ENCODE peak calls at places on chromosomes 16 and 17, in eight cellular contexts. E, G, C, I, P, M, Z and D are unnamed samples.

GRCh38 chr17:49676276-49676868 is 1.5 kb downstream of the SPOP start:
- DNase-seq in E (peak), G (no peak), C (no peak), I (peak), P (no peak), M (peak), Z (no peak), D (peak)

GRCh38 chr16:546909-547770 is 13.1 kb upstream of the PRR35 start:
- DNase-seq in E (peak), G (peak), C (no peak), I (peak), P (peak), M (peak), Z (peak), D (no peak)

GRCh38 chr16:57892447-57893096 is 78.4 kb downstream of the CNGB1 start:
- DNase-seq in E (no peak), G (no peak), C (peak), I (peak), P (no peak), M (no peak), Z (peak), D (no peak)

GRCh38 chr16:265711-266110 is 10.0 kb downstream of the RGS11 start:
- DNase-seq in E (no peak), G (no peak), C (peak), I (no peak), P (no peak), M (no peak), Z (no peak), D (no peak)

GRCh38 chr17:80755650-80756405 is 211.2 kb downstream of the RPTOR start:
- DNase-seq in E (no peak), G (no peak), C (no peak), I (no peak), P (no peak), M (no peak), Z (no peak), D (no peak)

GRCh38 chr17:82012482-82013295 is 10.0 kb downstream of the CENPX start:
- DNase-seq in E (no peak), G (no peak), C (no peak), I (no peak), P (no peak), M (no peak), Z (no peak), D (no peak)

GRCh38 chr16:379183-379960 is 2.4 kb downstream of the PGAP6 start:
- DNase-seq in E (no peak), G (no peak), C (no peak), I (no peak), P (no peak), M (no peak), Z (peak), D (no peak)

GRCh38 chr16:52068447-52069074 is 478.4 kb downstream of the TOX3 start:
- DNase-seq in E (no peak), G (peak), C (peak), I (peak), P (no peak), M (peak), Z (peak), D (no peak)

GRCh38 chr17:82006468-82007227 is 16.0 kb downstream of the CENPX start:
- DNase-seq in E (no peak), G (no peak), C (peak), I (peak), P (no peak), M (peak), Z (no peak), D (no peak)

GRCh38 chr16:23214796-23215195 is 32.3 kb downstream of the SCNN1G start:
- DNase-seq in E (no peak), G (no peak), C (no peak), I (no peak), P (no peak), M (no peak), Z (no peak), D (no peak)

GRCh38 chr17:81512984-81513668 is 527 bp upstream of the ACTG1 start:
- DNase-seq in E (peak), G (peak), C (peak), I (peak), P (peak), M (peak), Z (peak), D (no peak)

GRCh38 chr17:35627417-35627816 is 40.3 kb downstream of the AP2B1 start:
- DNase-seq in E (no peak), G (no peak), C (peak), I (no peak), P (no peak), M (no peak), Z (no peak), D (no peak)

GRCh38 chr17:63040816-63041215 is 74.8 kb downstream of the TANC2 start:
- DNase-seq in E (no peak), G (no peak), C (no peak), I (no peak), P (no peak), M (no peak), Z (no peak), D (no peak)

GRCh38 chr17:64309710-64310109 is 46.6 kb upstream of the TEX2 start:
- DNase-seq in E (no peak), G (no peak), C (no peak), I (no peak), P (no peak), M (no peak), Z (no peak), D (no peak)

GRCh38 chr16:58013201-58013956 is 12.2 kb downstream of the USB1 start:
- DNase-seq in E (no peak), G (no peak), C (no peak), I (no peak), P (no peak), M (no peak), Z (no peak), D (no peak)

GRCh38 chr17:21061971-21062526 is 19.2 kb upstream of the USP22 start:
- DNase-seq in E (peak), G (no peak), C (no peak), I (no peak), P (no peak), M (no peak), Z (no peak), D (peak)

GRCh38 chr17:17096438-17097178 is 54.4 kb downstream of the MPRIP start:
- DNase-seq in E (no peak), G (no peak), C (no peak), I (peak), P (no peak), M (peak), Z (no peak), D (no peak)

GRCh38 chr16:84726670-84727467 is 27.1 kb downstream of the USP10 start:
- DNase-seq in E (peak), G (no peak), C (no peak), I (no peak), P (no peak), M (no peak), Z (peak), D (peak)

GRCh38 chr16:5841934-5842333 is 744.3 kb upstream of the EEF2KMT start:
- DNase-seq in E (no peak), G (no peak), C (peak), I (no peak), P (no peak), M (no peak), Z (no peak), D (no peak)

GRCh38 chr17:40437095-40437732 is 6.0 kb upstream of the IGFBP4 start:
- DNase-seq in E (no peak), G (no peak), C (no peak), I (peak), P (no peak), M (peak), Z (peak), D (no peak)

GRCh38 chr17:71505200-71505599 is 615.6 kb upstream of the SOX9 start:
- DNase-seq in E (no peak), G (no peak), C (no peak), I (no peak), P (no peak), M (peak), Z (no peak), D (no peak)

GRCh38 chr17:1643293-1643998 is 2.1 kb downstream of the SCARF1 start:
- DNase-seq in E (peak), G (no peak), C (peak), I (no peak), P (peak), M (no peak), Z (peak), D (peak)

GRCh38 chr16:11089504-11090124 is 145.2 kb downstream of the CLEC16A start:
- DNase-seq in E (peak), G (no peak), C (no peak), I (peak), P (no peak), M (peak), Z (peak), D (no peak)

GRCh38 chr16:53732296-53732929 is 28.5 kb downstream of the FTO start:
- DNase-seq in E (no peak), G (no peak), C (peak), I (no peak), P (no peak), M (peak), Z (no peak), D (no peak)

GRCh38 chr17:13597723-13598347 is 3.9 kb downstream of the HS3ST3A1 start:
- DNase-seq in E (no peak), G (peak), C (peak), I (peak), P (peak), M (peak), Z (no peak), D (peak)

GRCh38 chr17:44792276-44792675 is 33.5 kb downstream of the ADAM11 start:
- DNase-seq in E (no peak), G (no peak), C (peak), I (no peak), P (no peak), M (peak), Z (no peak), D (no peak)

GRCh38 chr17:79038545-79039135 is 14.7 kb downstream of the C1QTNF1 start:
- DNase-seq in E (no peak), G (no peak), C (peak), I (peak), P (no peak), M (peak), Z (peak), D (peak)

GRCh38 chr17:77131919-77132318 is 8.8 kb upstream of the SEC14L1 start:
- DNase-seq in E (no peak), G (no peak), C (peak), I (peak), P (no peak), M (peak), Z (no peak), D (no peak)

GRCh38 chr17:53516643-53517042 is 306.1 kb upstream of the KIF2B start:
- DNase-seq in E (no peak), G (no peak), C (peak), I (peak), P (no peak), M (no peak), Z (no peak), D (no peak)
- TF ChIP-seq CTCF in E (no peak), G (peak), C (peak), I (no peak), P (no peak), M (no peak), Z (no peak), D (no peak)

GRCh38 chr17:38868968-38869646 is 751 bp upstream of the LASP1 start:
- DNase-seq in E (peak), G (peak), C (peak), I (peak), P (peak), M (peak), Z (peak), D (peak)
- TF ChIP-seq CTCF in E (no peak), G (no peak), C (peak), I (peak), P (no peak), M (peak), Z (no peak), D (peak)

DNA sequence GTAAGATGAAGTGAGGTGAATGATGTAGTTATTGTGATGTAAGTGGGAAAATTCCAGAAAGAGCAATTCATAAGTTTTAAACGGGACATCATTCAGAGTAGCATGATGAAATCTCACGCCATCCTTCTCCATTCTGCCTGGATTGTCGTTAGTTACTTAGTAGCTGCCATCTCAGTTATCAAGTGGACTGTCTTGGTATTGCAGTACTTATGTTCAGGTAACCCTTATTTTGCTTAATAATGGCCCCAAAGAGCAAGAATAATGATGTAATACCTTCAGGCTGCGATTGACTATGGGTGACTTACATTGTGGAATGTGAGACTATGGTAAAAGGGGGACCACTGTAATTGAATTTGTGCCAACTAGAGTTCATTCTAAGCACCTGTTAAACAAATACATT is 234.1 kb upstream of the TOM1L1 start:
- DNase-seq in E (no peak), G (no peak), C (no peak), I (no peak), P (no peak), M (no peak), Z (no peak), D (no peak)
- TF ChIP-seq CTCF in E (no peak), G (no peak), C (no peak), I (no peak), P (no peak), M (no peak), Z (no peak), D (no peak)

GRCh38 chr17:29589524-29590260 is at the start of gene GIT1:
- DNase-seq in E (peak), G (peak), C (peak), I (peak), P (peak), M (peak), Z (peak), D (peak)
- TF ChIP-seq CTCF in E (no peak), G (no peak), C (no peak), I (no peak), P (no peak), M (peak), Z (no peak), D (no peak)

DNA sequence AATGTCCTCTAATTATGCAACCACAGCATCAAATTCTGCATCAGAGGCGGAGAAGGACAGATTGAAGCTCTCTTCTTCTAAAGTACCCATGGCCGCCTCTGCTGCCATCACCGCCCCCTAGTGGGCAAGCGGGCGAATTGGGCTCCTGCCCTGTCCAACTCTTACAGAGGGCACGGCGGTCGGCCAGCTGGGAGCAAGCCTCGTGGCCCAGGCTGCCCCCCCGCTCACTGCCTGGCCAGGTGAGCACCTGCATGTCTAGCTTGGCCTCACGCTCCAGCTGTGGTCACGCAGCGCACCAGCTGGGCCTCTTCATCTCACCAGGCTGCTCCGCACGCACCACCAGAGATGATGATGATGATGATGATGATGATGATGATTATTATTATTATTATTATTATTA is 146.1 kb upstream of the TOM1L1 start:
- DNase-seq in E (no peak), G (no peak), C (no peak), I (no peak), P (no peak), M (no peak), Z (no peak), D (peak)
- TF ChIP-seq CTCF in E (no peak), G (peak), C (no peak), I (no peak), P (no peak), M (no peak), Z (no peak), D (no peak)

GRCh38 chr16:89599451-89599858 is 14.0 kb upstream of the DPEP1 start:
- DNase-seq in E (no peak), G (no peak), C (peak), I (no peak), P (peak), M (no peak), Z (peak), D (peak)
- TF ChIP-seq CTCF in E (no peak), G (peak), C (peak), I (peak), P (no peak), M (peak), Z (no peak), D (peak)

GRCh38 chr16:49513040-49513439 is 139.4 kb downstream of the C16orf78 start:
- DNase-seq in E (no peak), G (no peak), C (no peak), I (peak), P (no peak), M (no peak), Z (no peak), D (no peak)
- TF ChIP-seq CTCF in E (no peak), G (peak), C (no peak), I (peak), P (no peak), M (no peak), Z (no peak), D (peak)

DNA sequence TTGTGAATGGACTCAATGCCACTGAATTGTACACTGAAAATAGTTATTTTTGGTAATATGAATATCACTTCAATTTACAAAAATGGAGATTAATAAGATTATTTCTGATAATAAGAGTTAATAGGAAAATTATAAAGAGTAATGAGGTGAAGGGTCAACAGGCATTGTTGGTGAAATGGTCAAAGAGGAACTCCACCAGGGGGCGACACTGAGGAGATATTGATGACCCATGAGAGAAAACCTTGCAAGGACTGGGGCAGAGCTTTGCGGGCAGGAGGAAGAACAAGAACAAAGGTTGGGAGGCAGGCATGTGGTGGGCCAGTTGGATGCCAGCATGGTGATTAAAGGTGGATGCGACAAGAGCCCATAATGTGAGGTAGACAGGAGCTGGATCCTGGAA is 74.0 kb upstream of the XYLT1 start:
- DNase-seq in E (peak), G (peak), C (no peak), I (no peak), P (no peak), M (no peak), Z (no peak), D (no peak)
- TF ChIP-seq CTCF in E (no peak), G (peak), C (no peak), I (no peak), P (peak), M (no peak), Z (no peak), D (peak)

DNA sequence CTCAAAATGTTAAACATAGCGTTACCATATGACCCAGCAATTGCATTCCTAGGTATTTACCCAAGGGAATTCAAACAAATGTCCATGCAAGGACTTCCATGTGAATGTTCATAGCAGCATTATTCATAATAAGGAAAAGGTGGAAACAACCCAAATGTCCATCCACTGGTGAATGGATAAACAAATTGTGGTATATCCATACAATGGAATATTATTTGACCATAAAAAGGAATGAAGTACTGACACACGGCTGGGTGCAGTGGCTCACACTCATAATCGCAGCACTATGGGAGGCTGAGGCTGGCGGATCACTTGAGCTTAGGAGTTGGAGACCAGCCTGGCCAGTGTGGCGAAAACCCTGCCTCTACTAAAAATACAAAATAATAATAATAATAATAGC is 24.1 kb upstream of the GOSR2 start:
- DNase-seq in E (no peak), G (no peak), C (no peak), I (no peak), P (no peak), M (no peak), Z (no peak), D (no peak)
- TF ChIP-seq CTCF in E (no peak), G (no peak), C (no peak), I (no peak), P (no peak), M (no peak), Z (no peak), D (no peak)